ENCODE peak calls at places on chromosome 15, in four cellular contexts. V is esophagus squamous epithelium; Z is CD8-positive, alpha-beta T cell; N is stomach. I is an unnamed sample. For H3K4me1, the result is how much of the 10 kb centered on the place peaks cover.

GRCh38 chr15:67049351-67050044 is 15.9 kb upstream of the SMAD3 start:
- DNase-seq in V (no peak), Z (no peak), N (no peak), I (no peak)

GRCh38 chr15:62612771-62613170 is 429.8 kb upstream of the TPM1 start:
- DNase-seq in V (no peak), Z (no peak), N (no peak), I (no peak)

GRCh38 chr15:56586206-56586605 is 121.3 kb upstream of the MNS1 start:
- DNase-seq in V (no peak), Z (no peak), N (no peak), I (no peak)

GRCh38 chr15:90591524-90591923 is 61.8 kb downstream of the CRTC3 start:
- DNase-seq in V (no peak), Z (no peak), N (no peak), I (no peak)

GRCh38 chr15:92074646-92075045 is 221.1 kb downstream of the SLCO3A1 start:
- DNase-seq in V (no peak), Z (no peak), N (no peak), I (no peak)

GRCh38 chr15:70702584-70702983 is 60.8 kb downstream of the UACA start:
- DNase-seq in V (no peak), Z (no peak), N (no peak), I (no peak)

GRCh38 chr15:35737521-35737920 is 191.6 kb upstream of the DPH6 start:
- DNase-seq in V (no peak), Z (no peak), N (no peak), I (no peak)

GRCh38 chr15:66706225-66706732 is 4.2 kb downstream of the SMAD6 start:
- DNase-seq in V (no peak), Z (no peak), N (peak), I (no peak)

GRCh38 chr15:43316007-43316968 is 14.1 kb downstream of the LCMT2 start:
- DNase-seq in V (no peak), Z (no peak), N (no peak), I (no peak)

GRCh38 chr15:31472636-31473383 is 146.2 kb downstream of the KLF13 start:
- DNase-seq in V (no peak), Z (peak), N (peak), I (no peak)

GRCh38 chr15:81897011-81897677 is 148.7 kb downstream of the MEX3B start:
- DNase-seq in V (no peak), Z (no peak), N (no peak), I (no peak)

GRCh38 chr15:69380100-69380725 is 33.9 kb upstream of the KIF23 start:
- DNase-seq in V (no peak), Z (no peak), N (no peak), I (no peak)

GRCh38 chr15:50181206-50181982 is 602 bp upstream of the SLC27A2 start:
- DNase-seq in V (no peak), Z (no peak), N (no peak), I (no peak)

GRCh38 chr15:69997701-69998273 is 99.9 kb downstream of the TLE3 start:
- DNase-seq in V (no peak), Z (no peak), N (peak), I (no peak)

GRCh38 chr15:56042031-56042430 is 48.6 kb upstream of the NEDD4 start:
- DNase-seq in V (no peak), Z (no peak), N (no peak), I (no peak)

GRCh38 chr15:23395030-23395692 is 40.6 kb downstream of the GOLGA8S start:
- DNase-seq in V (no peak), Z (no peak), N (no peak), I (no peak)

DNA sequence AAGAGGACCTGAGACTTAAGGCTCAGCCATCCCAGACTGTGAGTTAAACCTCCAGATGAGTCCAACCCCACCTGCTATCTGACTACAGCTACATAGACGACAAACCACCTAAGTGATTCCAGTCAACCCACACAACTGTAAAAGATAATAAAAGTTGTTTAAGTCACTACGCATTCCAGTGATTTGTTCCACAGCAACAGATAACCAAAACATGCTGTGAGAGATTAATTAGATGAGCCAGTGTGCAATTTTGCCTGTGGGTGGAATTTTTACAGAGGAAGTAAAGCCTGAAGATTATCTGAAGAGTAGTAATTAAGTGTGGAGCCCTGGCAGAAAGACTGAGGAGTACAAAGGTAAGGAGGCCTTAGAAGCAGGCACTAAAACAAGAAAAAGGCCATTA is 5.4 kb downstream of the BTBD1 start:
- DNase-seq in V (no peak), Z (no peak), N (no peak), I (no peak)
- H3K4me1 ChIP-seq in V (under half), Z (under half), N (half or more), I (under half)

GRCh38 chr15:99306694-99307338 is 55.5 kb downstream of the LRRC28 start:
- DNase-seq in V (no peak), Z (no peak), N (peak), I (no peak)
- H3K4me3 ChIP-seq in V (no peak), Z (no peak), N (no peak), I (no peak)

GRCh38 chr15:88913850-88914169 is 631 bp upstream of the MFGE8 start:
- DNase-seq in V (no peak), Z (no peak), N (no peak), I (no peak)

GRCh38 chr15:88909956-88910831 is 3.0 kb downstream of the MFGE8 start:
- DNase-seq in V (no peak), Z (no peak), N (no peak), I (no peak)

GRCh38 chr15:88912500-88912921 is 668 bp downstream of the MFGE8 start:
- DNase-seq in V (no peak), Z (no peak), N (no peak), I (no peak)

GRCh38 chr15:88913017-88913849 is at the start of gene MFGE8:
- DNase-seq in V (no peak), Z (peak), N (peak), I (peak)

DNA sequence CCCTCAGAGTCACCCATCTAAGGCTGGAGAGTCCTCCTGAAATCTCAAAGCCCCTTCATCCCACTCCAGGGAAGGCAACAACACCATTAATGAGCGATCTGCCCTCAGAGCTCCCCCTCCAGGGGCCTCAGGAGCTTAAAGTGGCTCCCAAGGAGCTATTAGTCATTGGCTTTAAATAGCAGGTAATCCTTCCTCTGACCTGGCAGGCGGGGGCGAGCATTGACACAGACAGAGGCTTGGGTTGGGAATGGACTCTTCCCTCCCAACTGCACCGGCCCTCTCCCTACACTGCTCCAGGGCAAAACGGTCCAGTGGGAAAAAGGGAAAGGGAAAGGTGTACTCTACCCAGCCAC is 1.4 kb downstream of the MFGE8 start:
- DNase-seq in V (no peak), Z (no peak), N (no peak), I (no peak)
- H3K27ac ChIP-seq in V (peak), Z (no peak), N (peak), I (no peak)

GRCh38 chr15:39125904-39126303 is 455.0 kb upstream of the THBS1 start:
- DNase-seq in V (no peak), Z (peak), N (no peak), I (no peak)
- H3K4me1 ChIP-seq in V (under half), Z (under half), N (under half), I (under half)

GRCh38 chr15:72236381-72237285 is 5.6 kb upstream of the PKM start:
- DNase-seq in V (no peak), Z (no peak), N (no peak), I (no peak)
- H3K4me3 ChIP-seq in V (no peak), Z (no peak), N (peak), I (no peak)

DNA sequence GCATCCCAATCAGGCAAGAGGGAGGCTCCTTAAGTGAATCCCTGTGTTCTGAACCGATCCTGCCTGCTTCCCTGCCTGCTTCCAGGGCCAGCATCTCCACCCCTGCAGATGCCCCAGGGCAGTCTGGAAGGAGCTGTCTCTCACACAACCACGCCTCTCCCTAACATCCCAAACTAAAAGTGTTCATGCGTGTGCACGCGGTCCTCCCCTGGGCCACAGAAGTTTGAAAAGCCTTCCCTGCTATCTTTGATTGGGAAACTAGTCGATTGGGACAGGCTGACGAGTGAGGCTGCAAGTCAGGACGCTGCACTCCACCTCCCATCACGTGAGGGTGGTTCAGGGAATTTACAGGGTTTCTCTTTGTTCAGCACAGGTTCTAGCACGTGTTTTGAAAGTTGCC is 340.9 kb upstream of the ICE2 start:
- DNase-seq in V (no peak), Z (no peak), N (no peak), I (no peak)
- H3K27ac ChIP-seq in V (no peak), Z (no peak), N (no peak), I (peak)

GRCh38 chr15:39787479-39787878 is 4.8 kb upstream of the FSIP1 start:
- DNase-seq in V (no peak), Z (no peak), N (no peak), I (no peak)
- H3K4me1 ChIP-seq in V (under half), Z (under half), N (under half), I (under half)

DNA sequence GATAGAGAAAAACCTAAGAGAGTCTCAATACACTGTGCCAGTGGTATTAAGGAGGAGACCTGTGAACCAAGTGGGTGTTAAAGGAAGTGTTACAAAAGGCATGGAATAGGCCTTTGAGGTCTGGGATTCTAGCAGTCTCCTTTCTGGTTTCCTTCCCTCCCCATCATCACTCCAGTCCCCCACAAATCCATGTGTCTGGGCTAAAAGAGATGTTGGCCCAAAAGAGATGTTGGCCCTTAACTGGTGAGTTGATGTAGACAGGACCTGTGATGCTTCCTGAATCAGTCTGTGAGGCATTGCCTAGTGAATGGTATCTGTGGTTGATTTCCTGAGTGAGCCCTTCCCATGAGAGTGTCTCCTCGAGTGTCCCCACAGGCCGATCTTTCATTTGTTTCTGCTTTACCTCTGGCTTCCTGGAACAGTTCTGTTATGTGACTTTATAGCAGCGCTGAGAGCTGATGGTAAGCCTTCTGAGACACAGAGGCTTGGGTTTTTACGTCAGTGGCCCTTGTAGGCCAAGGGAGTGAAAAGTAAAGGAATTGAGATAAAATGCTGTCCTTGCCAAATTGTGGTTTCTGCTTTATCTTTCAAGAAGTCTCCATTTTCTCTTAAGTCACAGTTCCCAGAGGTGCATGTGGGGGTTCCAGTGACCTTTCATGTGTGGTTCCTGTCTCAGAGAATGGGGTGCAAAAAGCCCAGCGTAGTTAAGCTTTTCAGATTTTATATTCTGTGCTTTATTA is 87.8 kb downstream of the KLHL25 start:
- DNase-seq in V (no peak), Z (peak), N (no peak), I (peak)
- H3K4me3 ChIP-seq in V (no peak), Z (peak), N (peak), I (peak)

GRCh38 chr15:73050561-73051297 is 1.5 kb upstream of the NEO1 start:
- DNase-seq in V (no peak), Z (no peak), N (no peak), I (no peak)

GRCh38 chr15:73051402-73051810 is 857 bp upstream of the NEO1 start:
- DNase-seq in V (no peak), Z (peak), N (peak), I (no peak)

GRCh38 chr15:73053398-73053723 is 1.1 kb downstream of the NEO1 start:
- DNase-seq in V (no peak), Z (no peak), N (no peak), I (no peak)

GRCh38 chr15:73052679-73053397 is 575 bp downstream of the NEO1 start:
- DNase-seq in V (no peak), Z (peak), N (peak), I (peak)

DNA sequence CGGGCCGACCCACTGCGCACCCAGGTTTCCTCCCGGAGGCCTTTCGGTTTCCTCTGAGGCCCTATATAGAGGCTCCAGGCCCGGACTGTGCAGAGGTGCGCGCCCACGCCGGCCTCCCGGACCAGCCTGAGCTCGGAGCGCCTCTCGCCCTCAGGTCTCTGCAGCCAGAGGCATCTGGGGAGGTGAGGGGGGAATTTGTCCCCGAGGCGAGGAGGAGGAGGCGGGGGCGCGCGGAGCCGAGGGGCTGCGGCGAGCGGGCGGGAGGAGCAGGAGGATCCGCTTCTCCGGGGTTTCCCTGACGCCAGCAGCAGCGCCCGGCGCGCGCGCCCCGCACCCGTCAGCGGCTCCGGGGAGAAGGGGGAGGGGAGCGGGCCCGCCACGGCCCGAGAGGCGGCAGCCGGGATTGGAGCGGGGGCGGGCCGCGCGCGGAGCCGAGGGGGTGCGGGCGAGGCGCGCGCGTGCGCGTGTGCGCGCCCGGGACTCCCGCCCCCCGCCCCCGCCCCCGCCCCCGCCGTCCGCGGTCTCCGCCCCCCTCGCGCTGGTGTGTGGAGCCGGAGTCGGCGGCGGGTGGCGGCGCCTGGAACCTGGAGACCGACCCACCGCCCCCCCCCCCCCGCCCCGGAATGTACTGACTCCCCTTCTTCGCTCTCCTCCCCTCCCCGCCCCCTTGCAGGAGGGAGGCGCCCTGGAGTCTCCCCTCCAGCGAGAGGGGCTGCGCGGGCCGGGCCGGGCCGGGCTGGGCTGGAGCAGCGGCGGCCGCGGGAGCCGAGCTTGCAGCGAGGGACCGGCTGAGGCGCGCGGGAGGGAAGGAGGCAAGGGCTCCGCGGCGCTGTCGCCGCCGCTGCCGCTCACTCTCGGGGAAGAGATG is at the start of gene NEO1:
- DNase-seq in V (peak), Z (peak), N (peak), I (peak)
- H3K27ac ChIP-seq in V (peak), Z (peak), N (peak), I (peak)